ENCODE peak calls at places on chromosomes 6 and 20, in four cellular contexts. Y is BE2C, G is AG04449, D is pancreas. Q is an unnamed sample.

GRCh38 chr6:35425284-35425683 is 26.9 kb upstream of the FANCE start:
- DNase-seq in Y (no peak), G (peak), D (no peak), Q (no peak)

GRCh38 chr6:139423970-139424667 is 49.7 kb upstream of the CITED2 start:
- DNase-seq in Y (no peak), G (no peak), D (no peak), Q (no peak)

GRCh38 chr20:47931002-47931401 is 145.7 kb upstream of the SULF2 start:
- DNase-seq in Y (no peak), G (no peak), D (no peak), Q (no peak)

GRCh38 chr6:33279971-33280511 is 3.1 kb downstream of the B3GALT4 start:
- DNase-seq in Y (peak), G (no peak), D (no peak), Q (no peak)

GRCh38 chr6:157715766-157716171 is 107.3 kb upstream of the SNX9 start:
- DNase-seq in Y (no peak), G (peak), D (no peak), Q (no peak)

GRCh38 chr6:81727876-81728517 is 24.5 kb downstream of the TENT5A start:
- DNase-seq in Y (no peak), G (no peak), D (no peak), Q (no peak)

GRCh38 chr6:81486234-81486633 is 266.2 kb downstream of the TENT5A start:
- DNase-seq in Y (no peak), G (no peak), D (no peak), Q (no peak)

GRCh38 chr20:7950387-7950786 is 10.1 kb upstream of the HAO1 start:
- DNase-seq in Y (no peak), G (no peak), D (no peak), Q (no peak)

GRCh38 chr6:11198663-11199603 is 33.5 kb downstream of the NEDD9 start:
- DNase-seq in Y (no peak), G (no peak), D (no peak), Q (peak)

GRCh38 chr20:33719989-33720709 is at the start of gene PXMP4:
- DNase-seq in Y (peak), G (peak), D (peak), Q (peak)

GRCh38 chr20:53654932-53655674 is 61.5 kb upstream of the ZNF217 start:
- DNase-seq in Y (no peak), G (no peak), D (no peak), Q (no peak)

GRCh38 chr6:68233623-68234022 is 401.5 kb upstream of the ADGRB3 start:
- DNase-seq in Y (no peak), G (no peak), D (no peak), Q (no peak)

DNA sequence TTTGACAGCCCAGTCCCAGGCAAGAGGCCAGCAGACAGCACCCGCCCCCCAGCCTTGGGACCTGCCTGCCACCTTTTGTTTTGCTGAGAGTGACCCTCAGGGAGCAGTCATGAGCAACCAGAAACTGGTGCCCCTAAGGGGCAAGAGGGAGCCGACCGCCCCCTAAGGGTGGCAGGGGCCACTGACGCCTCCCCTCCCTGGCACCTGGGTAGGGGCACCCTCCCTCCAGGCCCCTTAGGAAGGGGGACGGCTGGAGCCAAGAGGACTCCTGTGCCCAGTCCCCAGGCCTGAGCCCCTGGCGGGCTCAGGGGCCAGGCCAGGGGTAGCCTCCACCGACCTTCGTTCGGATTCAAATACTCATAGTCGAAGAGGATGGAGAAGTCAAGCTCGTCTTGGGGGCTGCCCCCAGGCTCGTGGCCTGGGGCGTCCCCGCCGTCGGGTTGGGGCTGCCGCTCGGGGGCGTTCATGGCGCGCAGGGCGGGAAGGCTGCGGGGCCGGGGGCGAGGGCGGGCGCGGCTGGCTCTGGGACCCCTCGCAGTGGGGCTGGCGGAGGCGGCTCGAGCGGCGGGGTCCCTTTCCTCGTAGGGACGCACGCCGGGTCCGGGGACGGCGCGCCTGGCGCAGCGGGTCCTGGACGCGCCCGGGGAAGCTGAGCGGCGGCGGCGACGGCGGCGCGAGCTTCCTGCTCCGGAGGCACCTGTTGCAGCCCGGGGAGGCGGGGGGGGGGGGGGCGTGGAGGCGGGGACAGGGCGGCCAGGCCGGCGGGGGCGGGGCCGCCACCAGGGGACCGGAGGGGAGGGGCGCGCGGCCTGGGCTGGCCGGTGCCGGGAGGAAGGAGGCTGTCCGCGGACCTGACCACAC is at the start of gene NFATC2:
- DNase-seq in Y (no peak), G (no peak), D (peak), Q (peak)
- H3K4me3 ChIP-seq in Y (no peak), G (peak), D (peak), Q (peak)

GRCh38 chr6:20704325-20704724 is 170.1 kb downstream of the CDKAL1 start:
- DNase-seq in Y (no peak), G (no peak), D (no peak), Q (no peak)
- H3K4me3 ChIP-seq in Y (no peak), G (no peak), D (no peak), Q (no peak)

GRCh38 chr6:100172322-100172713 is 178.3 kb upstream of the MCHR2 start:
- DNase-seq in Y (no peak), G (no peak), D (no peak), Q (no peak)
- H3K4me3 ChIP-seq in Y (no peak), G (no peak), D (no peak), Q (no peak)

GRCh38 chr6:27333642-27334040 is 21.6 kb upstream of the POM121L2 start:
- DNase-seq in Y (no peak), G (no peak), D (no peak), Q (no peak)
- H3K4me3 ChIP-seq in Y (peak), G (no peak), D (no peak), Q (no peak)

GRCh38 chr20:50037575-50037974 is 54.8 kb downstream of the SNAI1 start:
- DNase-seq in Y (no peak), G (no peak), D (no peak), Q (no peak)

GRCh38 chr20:50036703-50037102 is 53.9 kb downstream of the SNAI1 start:
- DNase-seq in Y (no peak), G (no peak), D (no peak), Q (no peak)

GRCh38 chr20:50032955-50033666 is 50.3 kb downstream of the SNAI1 start:
- DNase-seq in Y (no peak), G (no peak), D (no peak), Q (no peak)

GRCh38 chr20:50037123-50037522 is 54.3 kb downstream of the SNAI1 start:
- DNase-seq in Y (no peak), G (no peak), D (no peak), Q (no peak)

DNA sequence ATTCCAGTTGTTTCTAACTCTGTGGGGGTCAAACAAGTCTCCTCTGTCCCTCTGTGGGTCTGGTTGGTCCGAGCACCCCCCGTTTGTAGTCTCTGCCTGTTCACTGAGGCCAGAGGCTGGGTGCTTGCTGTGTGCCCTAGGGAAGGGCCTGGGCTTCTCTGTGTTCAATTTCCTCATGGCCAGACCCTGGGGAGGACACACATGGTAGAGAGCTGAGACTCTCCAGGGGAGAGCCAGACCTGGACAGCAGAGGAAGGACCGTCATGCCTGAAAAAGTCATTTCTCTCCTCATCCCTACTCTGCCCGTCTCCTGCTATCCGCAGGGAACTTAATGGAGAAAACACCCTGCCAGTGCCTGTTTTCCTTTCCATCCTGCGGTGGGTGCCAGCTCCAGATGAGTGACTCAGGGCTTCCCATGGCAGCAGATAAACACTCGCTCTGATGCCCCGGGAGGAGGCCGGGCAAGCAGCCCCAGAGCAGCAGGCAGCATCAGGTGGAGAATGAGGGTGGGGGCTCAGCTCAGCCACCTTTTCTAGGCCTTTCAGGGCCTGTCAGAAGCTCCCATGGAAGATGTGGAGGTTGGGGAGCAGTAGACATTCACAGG is 51.9 kb downstream of the SNAI1 start:
- DNase-seq in Y (no peak), G (no peak), D (no peak), Q (no peak)
- H3K4me3 ChIP-seq in Y (no peak), G (no peak), D (no peak), Q (no peak)

GRCh38 chr6:34295721-34296120 is 46.9 kb upstream of the SMIM29 start:
- DNase-seq in Y (no peak), G (no peak), D (no peak), Q (no peak)
- H3K4me3 ChIP-seq in Y (no peak), G (no peak), D (no peak), Q (no peak)

GRCh38 chr20:41782255-41782654 is 164.1 kb upstream of the CHD6 start:
- DNase-seq in Y (no peak), G (no peak), D (no peak), Q (no peak)

GRCh38 chr20:41786158-41786557 is 168.0 kb upstream of the CHD6 start:
- DNase-seq in Y (no peak), G (peak), D (no peak), Q (no peak)

GRCh38 chr20:41783423-41784220 is 165.4 kb upstream of the CHD6 start:
- DNase-seq in Y (no peak), G (no peak), D (no peak), Q (no peak)

GRCh38 chr20:41782730-41783406 is 164.7 kb upstream of the CHD6 start:
- DNase-seq in Y (no peak), G (no peak), D (no peak), Q (no peak)
- H3K4me3 ChIP-seq in Y (no peak), G (no peak), D (no peak), Q (no peak)

DNA sequence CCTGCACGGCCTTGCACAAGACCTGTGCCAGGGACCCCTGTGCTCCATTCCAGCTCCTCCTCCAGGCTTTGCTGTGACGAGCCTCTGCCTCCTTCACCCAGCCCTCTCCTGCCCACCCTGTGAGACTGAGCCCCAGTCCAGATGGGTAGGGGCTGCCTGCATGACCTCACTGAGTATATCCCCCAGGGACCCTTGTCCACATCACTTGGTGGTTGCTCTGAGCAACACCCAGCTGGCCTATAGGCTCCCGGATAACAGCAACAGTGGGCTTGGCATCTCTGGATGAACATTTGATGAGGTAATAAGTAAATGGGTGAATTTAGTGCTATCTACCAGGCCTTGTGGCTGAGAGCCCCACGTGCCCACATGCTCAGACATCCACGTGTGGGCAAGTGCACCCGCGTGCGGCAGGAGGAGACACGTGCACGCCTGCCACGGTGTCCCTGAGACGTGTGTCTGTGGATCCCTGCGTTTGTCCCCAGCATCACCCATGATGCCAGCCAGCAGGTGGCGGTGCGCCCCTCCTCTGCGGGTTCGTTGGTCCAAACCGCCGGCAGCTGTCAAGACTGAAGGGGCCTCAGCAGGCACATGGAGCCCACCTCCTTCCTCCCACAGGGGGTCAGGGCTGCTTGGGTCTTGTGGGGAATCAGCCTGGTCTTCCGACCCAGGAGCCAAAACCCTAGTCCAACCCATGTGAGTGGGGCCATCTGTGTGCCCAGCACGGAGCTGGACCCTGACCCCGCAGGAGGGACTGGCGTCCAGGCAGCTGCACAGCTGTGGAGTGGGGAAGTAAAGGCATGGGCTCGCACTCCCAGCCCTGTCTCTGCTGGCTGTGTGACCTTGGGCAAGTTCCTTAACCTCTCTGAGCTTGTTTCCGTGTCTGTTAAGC is 45.9 kb downstream of the FGD2 start:
- DNase-seq in Y (peak), G (no peak), D (peak), Q (peak)
- H3K4me3 ChIP-seq in Y (no peak), G (peak), D (no peak), Q (no peak)

Q was measured in CD4-positive, alpha-beta memory T cell.